ENCODE peak calls at places on chromosomes 6 and 20, in four cellular contexts. V is GM12892, N is Calu3, X is Kasumi-1. Q is an unnamed sample.

GRCh38 chr20:6660441-6660840 is 107.0 kb upstream of the BMP2 start:
- DNase-seq in V (no peak), N (peak), X (no peak), Q (no peak)

GRCh38 chr6:129314575-129314974 is 395.4 kb downstream of the ARHGAP18 start:
- DNase-seq in N (no peak), V (no peak), X (no peak), Q (no peak)

GRCh38 chr6:157203312-157203744 is 120.0 kb downstream of the TMEM242 start:
- DNase-seq in V (no peak), X (no peak), N (no peak), Q (no peak)

GRCh38 chr20:31698803-31699718 is 23.6 kb downstream of the BCL2L1 start:
- DNase-seq in N (peak), X (peak), V (peak), Q (peak)

GRCh38 chr6:167750956-167751358 is 75.8 kb upstream of the AFDN start:
- DNase-seq in X (no peak), V (no peak), N (peak), Q (no peak)

GRCh38 chr6:35603326-35604202 is 85.2 kb downstream of the FKBP5 start:
- DNase-seq in V (no peak), N (no peak), X (no peak), Q (no peak)

GRCh38 chr20:52972965-52973819 is 1.0 kb downstream of the TSHZ2 start:
- DNase-seq in N (peak), V (no peak), X (no peak), Q (no peak)

GRCh38 chr6:46290435-46290834 is 119.7 kb upstream of the ENPP5 start:
- DNase-seq in V (no peak), X (no peak), N (no peak), Q (no peak)

GRCh38 chr6:26394289-26394688 is 7.8 kb upstream of the BTN3A1 start:
- DNase-seq in V (no peak), N (peak), X (no peak), Q (peak)

GRCh38 chr6:11143394-11144371 is 32.2 kb upstream of the ERVFRD-1 start:
- DNase-seq in X (peak), V (no peak), N (peak), Q (peak)

GRCh38 chr6:24231578-24231977 is 105.6 kb downstream of the NRSN1 start:
- DNase-seq in V (no peak), X (no peak), N (no peak), Q (no peak)

GRCh38 chr6:87093651-87094050 is 1.3 kb downstream of the CGA start:
- DNase-seq in X (no peak), V (no peak), N (no peak), Q (no peak)

GRCh38 chr6:84860954-84861353 is 96.6 kb upstream of the TBX18 start:
- DNase-seq in N (no peak), X (no peak), V (no peak), Q (no peak)

GRCh38 chr6:159213401-159213800 is 44.2 kb downstream of the FNDC1 start:
- DNase-seq in V (no peak), N (no peak), X (no peak), Q (peak)

GRCh38 chr6:97901531-97901930 is 618.5 kb upstream of the MMS22L start:
- DNase-seq in X (no peak), N (no peak), V (no peak), Q (no peak)

GRCh38 chr6:15966000-15966399 is 162.9 kb upstream of the MYLIP start:
- DNase-seq in N (no peak), V (no peak), X (no peak), Q (no peak)

GRCh38 chr6:158086706-158087518 is 81.2 kb downstream of the SERAC1 start:
- DNase-seq in N (no peak), V (no peak), X (peak), Q (no peak)

GRCh38 chr6:52551483-52552277 is 25.2 kb downstream of the TRAM2 start:
- DNase-seq in X (no peak), N (peak), V (no peak), Q (no peak)

Q was measured in RKO.